ENCODE peak calls at places on chromosomes 2 and 18, in five cellular contexts. One of them, this sample, is unnamed.

GRCh38 chr18:51235011-51235789 is 37.7 kb upstream of the MEX3C start:
- DNase-seq in K562: no peak
- DNase-seq in HCT116: no peak
- DNase-seq in GM12878: no peak
- DNase-seq in HepG2: no peak
- DNase-seq in this sample: no peak

GRCh38 chr2:75221872-75222271 is 22.6 kb upstream of the TACR1 start:
- DNase-seq in HCT116: no peak
- DNase-seq in HepG2: no peak
- DNase-seq in GM12878: no peak
- DNase-seq in K562: no peak
- DNase-seq in this sample: no peak

GRCh38 chr2:241237949-241238371 is 49.5 kb downstream of the ANO7 start:
- DNase-seq in HepG2: no peak
- DNase-seq in K562: no peak
- DNase-seq in HCT116: no peak
- DNase-seq in GM12878: no peak
- DNase-seq in this sample: no peak

GRCh38 chr2:151363709-151364108 is 6.3 kb downstream of the TNFAIP6 start:
- DNase-seq in HepG2: no peak
- DNase-seq in HCT116: no peak
- DNase-seq in GM12878: peak
- DNase-seq in K562: no peak
- DNase-seq in this sample: no peak

GRCh38 chr2:128727914-128728313 is 409.2 kb upstream of the HS6ST1 start:
- DNase-seq in HepG2: no peak
- DNase-seq in HCT116: no peak
- DNase-seq in GM12878: no peak
- DNase-seq in K562: no peak
- DNase-seq in this sample: no peak

GRCh38 chr18:12366379-12366778 is 10.6 kb downstream of the AFG3L2 start:
- DNase-seq in GM12878: no peak
- DNase-seq in K562: no peak
- DNase-seq in HCT116: no peak
- DNase-seq in HepG2: no peak
- DNase-seq in this sample: no peak

GRCh38 chr2:96163768-96164429 is 18.7 kb upstream of the DUSP2 start:
- DNase-seq in HCT116: no peak
- DNase-seq in HepG2: no peak
- DNase-seq in GM12878: peak
- DNase-seq in K562: no peak
- DNase-seq in this sample: no peak

GRCh38 chr2:109316091-109316490 is 187.1 kb downstream of the SH3RF3 start:
- DNase-seq in K562: no peak
- DNase-seq in HepG2: no peak
- DNase-seq in HCT116: no peak
- DNase-seq in GM12878: no peak
- DNase-seq in this sample: no peak

GRCh38 chr2:11058129-11058528 is 97.1 kb upstream of the SLC66A3 start:
- DNase-seq in HepG2: no peak
- DNase-seq in GM12878: no peak
- DNase-seq in HCT116: no peak
- DNase-seq in K562: no peak
- DNase-seq in this sample: no peak

GRCh38 chr2:42879913-42880737 is 87.7 kb upstream of the HAAO start:
- DNase-seq in HCT116: no peak
- DNase-seq in HepG2: no peak
- DNase-seq in GM12878: no peak
- DNase-seq in K562: no peak
- DNase-seq in this sample: no peak

GRCh38 chr2:239348563-239349447 is 52.0 kb downstream of the HDAC4 start:
- DNase-seq in GM12878: no peak
- DNase-seq in HepG2: no peak
- DNase-seq in K562: no peak
- DNase-seq in HCT116: no peak
- DNase-seq in this sample: peak

GRCh38 chr2:62229082-62229620 is 33.2 kb downstream of the B3GNT2 start:
- DNase-seq in HepG2: no peak
- DNase-seq in GM12878: no peak
- DNase-seq in HCT116: no peak
- DNase-seq in K562: no peak
- DNase-seq in this sample: no peak

GRCh38 chr2:181628590-181629585 is 28.0 kb downstream of the CERKL start:
- DNase-seq in HepG2: no peak
- DNase-seq in GM12878: no peak
- DNase-seq in K562: no peak
- DNase-seq in HCT116: no peak
- DNase-seq in this sample: no peak

GRCh38 chr2:218997730-218998129 is 4.5 kb upstream of the CRYBA2 start:
- DNase-seq in GM12878: no peak
- DNase-seq in K562: peak
- DNase-seq in HepG2: no peak
- DNase-seq in HCT116: no peak
- DNase-seq in this sample: no peak

GRCh38 chr2:135839713-135840112 is 2.7 kb upstream of the LCT start:
- DNase-seq in HCT116: no peak
- DNase-seq in K562: no peak
- DNase-seq in HepG2: no peak
- DNase-seq in GM12878: no peak
- DNase-seq in this sample: no peak

GRCh38 chr18:32048507-32049091 is 30.0 kb downstream of the RNF125 start:
- DNase-seq in HCT116: no peak
- DNase-seq in K562: no peak
- DNase-seq in HepG2: peak
- DNase-seq in GM12878: peak
- DNase-seq in this sample: no peak

GRCh38 chr18:3454365-3455089 is 4.6 kb downstream of the TGIF1 start:
- DNase-seq in GM12878: peak
- DNase-seq in HepG2: peak
- DNase-seq in K562: peak
- DNase-seq in HCT116: no peak
- DNase-seq in this sample: peak

GRCh38 chr2:61426267-61426897 is 44.5 kb downstream of the USP34 start:
- DNase-seq in GM12878: no peak
- DNase-seq in K562: peak
- DNase-seq in HepG2: peak
- DNase-seq in HCT116: peak
- DNase-seq in this sample: peak

GRCh38 chr18:54242327-54242726 is 17.9 kb upstream of the MBD2 start:
- DNase-seq in HCT116: no peak
- DNase-seq in GM12878: no peak
- DNase-seq in K562: no peak
- DNase-seq in HepG2: no peak
- DNase-seq in this sample: no peak

GRCh38 chr18:22188551-22189267 is 19.3 kb downstream of the GATA6 start:
- DNase-seq in HCT116: no peak
- DNase-seq in GM12878: no peak
- DNase-seq in K562: no peak
- DNase-seq in HepG2: no peak
- DNase-seq in this sample: no peak

GRCh38 chr18:32712860-32713259 is 60.0 kb downstream of the KLHL14 start:
- DNase-seq in HCT116: no peak
- DNase-seq in HepG2: no peak
- DNase-seq in GM12878: no peak
- DNase-seq in K562: no peak
- DNase-seq in this sample: no peak

GRCh38 chr2:227796044-227796780 is 17.4 kb upstream of the CCL20 start:
- DNase-seq in HepG2: peak
- DNase-seq in HCT116: no peak
- DNase-seq in GM12878: no peak
- DNase-seq in K562: no peak
- DNase-seq in this sample: no peak

GRCh38 chr2:8803658-8804379 is 33.6 kb downstream of the KIDINS220 start:
- DNase-seq in K562: peak
- DNase-seq in GM12878: peak
- DNase-seq in HepG2: peak
- DNase-seq in HCT116: peak
- DNase-seq in this sample: peak

GRCh38 chr2:124586835-124587234 is 561.7 kb downstream of the CNTNAP5 start:
- DNase-seq in K562: no peak
- DNase-seq in HCT116: no peak
- DNase-seq in GM12878: no peak
- DNase-seq in HepG2: no peak
- DNase-seq in this sample: no peak

GRCh38 chr2:191846787-191847620 is at the start of gene CAVIN2:
- DNase-seq in K562: peak
- DNase-seq in GM12878: peak
- DNase-seq in HepG2: peak
- DNase-seq in HCT116: no peak
- DNase-seq in this sample: no peak

GRCh38 chr2:231526341-231527090 is 3.7 kb downstream of the NMUR1 start:
- DNase-seq in HCT116: no peak
- DNase-seq in HepG2: no peak
- DNase-seq in GM12878: no peak
- DNase-seq in K562: no peak
- DNase-seq in this sample: no peak

GRCh38 chr2:240619506-240620148 is 5.7 kb upstream of the GPR35 start:
- DNase-seq in GM12878: no peak
- DNase-seq in HepG2: no peak
- DNase-seq in HCT116: no peak
- DNase-seq in K562: no peak
- DNase-seq in this sample: no peak

GRCh38 chr18:40159141-40160017 is 1795.7 kb upstream of the PIK3C3 start:
- DNase-seq in GM12878: peak
- DNase-seq in K562: peak
- DNase-seq in HepG2: peak
- DNase-seq in HCT116: peak
- DNase-seq in this sample: peak
- TF ChIP-seq SP1 in GM12878: no peak
- TF ChIP-seq SP1 in K562: no peak
- TF ChIP-seq SP1 in HepG2: no peak
- TF ChIP-seq SP1 in HCT116: no peak
- TF ChIP-seq SP1 in this sample: no peak

DNA sequence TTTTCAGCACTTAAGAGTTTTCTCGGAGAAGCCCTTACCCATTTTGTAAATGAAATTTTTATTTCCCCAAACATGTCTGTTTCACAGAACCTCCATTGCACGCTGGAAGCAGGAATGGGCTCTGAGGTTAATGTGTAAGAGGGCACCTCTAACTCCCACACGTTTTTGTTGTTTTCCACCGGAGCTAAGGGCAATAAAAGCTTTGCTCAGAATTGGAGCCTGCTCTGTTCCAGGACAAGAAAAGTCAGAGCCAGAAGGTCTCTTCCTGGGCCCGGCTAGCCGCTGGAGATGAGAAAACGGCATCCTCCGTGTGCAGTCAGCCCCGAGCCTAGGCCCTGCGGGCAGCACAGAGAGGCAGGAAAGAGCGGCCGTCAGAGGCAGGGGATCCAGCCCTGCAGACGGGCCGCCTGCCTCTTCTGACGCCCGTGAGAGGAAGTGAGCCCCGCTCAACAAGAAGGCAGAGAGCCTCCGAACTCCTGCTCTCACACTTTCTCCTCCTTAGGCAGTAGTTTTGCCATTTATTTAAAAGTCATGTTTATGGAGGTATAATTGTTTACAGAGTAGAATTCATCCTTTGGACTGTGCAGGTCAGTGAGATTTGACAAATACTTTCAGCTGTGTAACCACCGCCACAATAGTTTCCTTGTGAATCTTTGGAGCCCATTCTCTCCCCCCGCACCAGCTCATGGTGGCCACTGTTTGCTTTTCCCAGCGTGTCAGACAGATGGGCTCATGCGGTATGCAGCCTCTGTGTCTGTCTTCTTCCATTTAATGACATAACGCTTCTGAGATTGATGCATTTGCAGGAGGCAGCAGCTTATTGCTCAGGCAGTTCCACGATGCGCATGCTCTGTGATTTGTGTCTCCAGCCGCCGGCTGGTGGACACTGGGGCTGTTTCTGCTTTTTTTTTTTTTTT is 117.3 kb downstream of the GALR1 start:
- DNase-seq in GM12878: no peak
- DNase-seq in K562: no peak
- DNase-seq in HepG2: peak
- DNase-seq in HCT116: no peak
- DNase-seq in this sample: no peak
- TF ChIP-seq SP1 in GM12878: no peak
- TF ChIP-seq SP1 in K562: no peak
- TF ChIP-seq SP1 in HepG2: no peak
- TF ChIP-seq SP1 in HCT116: no peak
- TF ChIP-seq SP1 in this sample: no peak

DNA sequence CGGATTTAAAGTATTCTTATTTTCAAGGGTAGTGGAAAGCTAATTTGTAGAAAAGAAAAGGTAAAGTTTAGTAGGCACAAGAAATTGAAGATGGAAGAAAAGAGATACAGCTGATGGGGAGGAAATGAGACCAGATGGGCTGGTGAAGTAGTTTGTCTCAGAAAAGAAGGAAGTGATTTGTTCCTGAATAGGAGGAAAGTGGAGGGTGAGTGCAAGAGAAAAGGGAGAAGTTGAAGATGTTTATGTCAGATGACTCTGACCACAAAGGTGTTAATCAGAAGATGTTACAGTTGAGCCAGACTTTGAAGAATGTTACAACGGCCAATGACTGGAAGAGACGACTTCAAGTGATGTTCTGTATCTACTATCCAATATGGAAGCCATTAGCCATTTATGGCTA is 21.2 kb downstream of the ZSCAN30 start:
- DNase-seq in HepG2: no peak
- DNase-seq in HCT116: no peak
- DNase-seq in GM12878: no peak
- DNase-seq in K562: no peak
- DNase-seq in this sample: no peak
- TF ChIP-seq SP1 in HepG2: no peak
- TF ChIP-seq SP1 in HCT116: no peak
- TF ChIP-seq SP1 in GM12878: no peak
- TF ChIP-seq SP1 in K562: no peak
- TF ChIP-seq SP1 in this sample: no peak

GRCh38 chr2:26891-27290 is 19.4 kb downstream of the FAM110C start:
- DNase-seq in HCT116: no peak
- DNase-seq in K562: no peak
- DNase-seq in GM12878: no peak
- DNase-seq in HepG2: no peak
- DNase-seq in this sample: no peak
- TF ChIP-seq SP1 in HCT116: no peak
- TF ChIP-seq SP1 in K562: no peak
- TF ChIP-seq SP1 in GM12878: no peak
- TF ChIP-seq SP1 in HepG2: no peak
- TF ChIP-seq SP1 in this sample: no peak

GRCh38 chr2:223093436-223093839 is 41.4 kb downstream of the KCNE4 start:
- DNase-seq in HepG2: no peak
- DNase-seq in K562: no peak
- DNase-seq in HCT116: no peak
- DNase-seq in GM12878: no peak
- DNase-seq in this sample: no peak
- TF ChIP-seq SP1 in HepG2: no peak
- TF ChIP-seq SP1 in K562: no peak
- TF ChIP-seq SP1 in HCT116: no peak
- TF ChIP-seq SP1 in GM12878: no peak
- TF ChIP-seq SP1 in this sample: no peak

This sample was measured in HEK293T.